ENCODE peak calls at places on chromosome 15, in five cellular contexts. T is progenitor cell of endocrine pancreas, G is ACHN, F is Ammon's horn, C is natural killer cell. D is an unnamed sample.

GRCh38 chr15:25185156-25185710 is 230.4 kb downstream of the SNRPN start:
- DNase-seq in G (no peak), T (no peak), C (no peak), F (no peak), D (no peak)

GRCh38 chr15:89494941-89495637 is 1.3 kb downstream of the RHCG start:
- DNase-seq in C (no peak), F (no peak), T (no peak), G (peak), D (no peak)

GRCh38 chr15:64521201-64521600 is 60.8 kb downstream of the ZNF609 start:
- DNase-seq in T (no peak), C (no peak), F (peak), G (no peak), D (no peak)

GRCh38 chr15:53976844-53977392 is 1.3 kb upstream of the UNC13C start:
- DNase-seq in F (peak), C (no peak), T (peak), G (peak), D (peak)

GRCh38 chr15:80588801-80589200 is 106.3 kb upstream of the ABHD17C start:
- DNase-seq in C (no peak), F (no peak), T (no peak), G (no peak), D (no peak)

GRCh38 chr15:75776075-75776443 is 63.4 kb upstream of the CSPG4 start:
- DNase-seq in G (peak), F (no peak), T (no peak), C (no peak), D (no peak)

GRCh38 chr15:31455499-31455898 is 128.9 kb downstream of the KLF13 start:
- DNase-seq in G (no peak), C (no peak), T (no peak), F (no peak), D (no peak)

GRCh38 chr15:57340673-57341259 is 35.5 kb upstream of the CGNL1 start:
- DNase-seq in G (peak), F (peak), T (peak), C (no peak), D (peak)

GRCh38 chr15:57665939-57666338 is 40.6 kb upstream of the POLR2M start:
- DNase-seq in T (no peak), F (no peak), G (no peak), C (no peak), D (no peak)

GRCh38 chr15:43775411-43775965 is 1.3 kb downstream of the ELL3 start:
- DNase-seq in T (no peak), F (no peak), C (no peak), G (peak), D (no peak)

GRCh38 chr15:71888797-71889196 is 78.4 kb downstream of the NR2E3 start:
- DNase-seq in G (no peak), C (no peak), F (no peak), T (no peak), D (no peak)

GRCh38 chr15:100737214-100737613 is 134.8 kb downstream of the ASB7 start:
- DNase-seq in T (no peak), F (no peak), G (no peak), C (no peak), D (no peak)

GRCh38 chr15:57610130-57610529 is 18.4 kb downstream of the MYZAP start:
- DNase-seq in T (no peak), C (no peak), F (no peak), G (peak), D (peak)

GRCh38 chr15:74127255-74127953 is 3.0 kb upstream of the ISLR2 start:
- DNase-seq in T (peak), F (peak), C (peak), G (peak), D (peak)

GRCh38 chr15:70264738-70265465 is 167.2 kb upstream of the TLE3 start:
- DNase-seq in C (no peak), F (no peak), G (no peak), T (no peak), D (no peak)

GRCh38 chr15:82105458-82106205 is 59.8 kb upstream of the MEX3B start:
- DNase-seq in F (no peak), G (no peak), C (no peak), T (no peak), D (no peak)

GRCh38 chr15:45762726-45763125 is 127.9 kb downstream of the SQOR start:
- DNase-seq in T (no peak), F (no peak), G (no peak), C (no peak), D (no peak)

D was measured in heart right ventricle.